ENCODE peak calls at places on chromosomes 3 and 15, in six cellular contexts. One of them, this sample, is unnamed.

GRCh38 chr3:46865034-46865507 is 1.8 kb upstream of the MYL3 start:
- DNase-seq in pancreas: peak; percentile 34
- DNase-seq in spleen: peak; percentile 74
- DNase-seq in right cardiac atrium: peak; percentile 71
- DNase-seq in neuronal stem cell: no peak
- DNase-seq in right lobe of liver: peak; percentile 45
- DNase-seq in this sample: no peak

GRCh38 chr3:62527484-62527883 is 154.1 kb upstream of the FEZF2 start:
- DNase-seq in pancreas: no peak
- DNase-seq in spleen: no peak
- DNase-seq in right cardiac atrium: no peak
- DNase-seq in neuronal stem cell: no peak
- DNase-seq in right lobe of liver: no peak
- DNase-seq in this sample: no peak

GRCh38 chr3:109351231-109351630 is 13.9 kb upstream of the DPPA4 start:
- DNase-seq in pancreas: no peak
- DNase-seq in spleen: no peak
- DNase-seq in right cardiac atrium: no peak
- DNase-seq in neuronal stem cell: no peak
- DNase-seq in right lobe of liver: no peak
- DNase-seq in this sample: no peak

GRCh38 chr3:47540281-47540680 is 26.8 kb upstream of the ELP6 start:
- DNase-seq in pancreas: no peak
- DNase-seq in spleen: no peak
- DNase-seq in right cardiac atrium: no peak
- DNase-seq in neuronal stem cell: no peak
- DNase-seq in right lobe of liver: no peak
- DNase-seq in this sample: no peak

GRCh38 chr3:151219056-151219455 is 16.0 kb upstream of the GPR171 start:
- DNase-seq in pancreas: no peak
- DNase-seq in spleen: no peak
- DNase-seq in right cardiac atrium: no peak
- DNase-seq in neuronal stem cell: no peak
- DNase-seq in right lobe of liver: no peak
- DNase-seq in this sample: no peak

GRCh38 chr3:182315313-182315712 is 478.0 kb upstream of the ATP11B start:
- DNase-seq in pancreas: peak; percentile 25
- DNase-seq in spleen: no peak
- DNase-seq in right cardiac atrium: no peak
- DNase-seq in neuronal stem cell: no peak
- DNase-seq in right lobe of liver: no peak
- DNase-seq in this sample: no peak

GRCh38 chr15:60963557-60963956 is 265.5 kb downstream of the RORA start:
- DNase-seq in pancreas: no peak
- DNase-seq in spleen: no peak
- DNase-seq in right cardiac atrium: no peak
- DNase-seq in neuronal stem cell: no peak
- DNase-seq in right lobe of liver: no peak
- DNase-seq in this sample: no peak

GRCh38 chr3:68996356-68996995 is 17.0 kb downstream of the EOGT start:
- DNase-seq in pancreas: no peak
- DNase-seq in spleen: no peak
- DNase-seq in right cardiac atrium: no peak
- DNase-seq in neuronal stem cell: no peak
- DNase-seq in right lobe of liver: no peak
- DNase-seq in this sample: no peak

GRCh38 chr3:134315286-134316106 is 58.8 kb downstream of the AMOTL2 start:
- DNase-seq in pancreas: no peak
- DNase-seq in spleen: peak; percentile 73
- DNase-seq in right cardiac atrium: peak; percentile 95
- DNase-seq in neuronal stem cell: no peak
- DNase-seq in right lobe of liver: no peak
- DNase-seq in this sample: no peak

GRCh38 chr3:52685285-52685704 is 418 bp downstream of the PBRM1 start:
- DNase-seq in pancreas: peak; percentile 91
- DNase-seq in spleen: peak; percentile 95
- DNase-seq in right cardiac atrium: peak; percentile 93
- DNase-seq in neuronal stem cell: no peak
- DNase-seq in right lobe of liver: peak; percentile 89
- DNase-seq in this sample: peak; percentile 25

GRCh38 chr3:93988764-93989163 is 8.8 kb downstream of the ARL13B start:
- DNase-seq in pancreas: no peak
- DNase-seq in spleen: no peak
- DNase-seq in right cardiac atrium: no peak
- DNase-seq in neuronal stem cell: no peak
- DNase-seq in right lobe of liver: no peak
- DNase-seq in this sample: no peak

GRCh38 chr3:169695051-169695450 is 31.5 kb upstream of the MECOM start:
- DNase-seq in pancreas: no peak
- DNase-seq in spleen: no peak
- DNase-seq in right cardiac atrium: no peak
- DNase-seq in neuronal stem cell: no peak
- DNase-seq in right lobe of liver: no peak
- DNase-seq in this sample: no peak

GRCh38 chr3:61601831-61602230 is 40.5 kb downstream of the PTPRG start:
- DNase-seq in pancreas: no peak
- DNase-seq in spleen: no peak
- DNase-seq in right cardiac atrium: peak; percentile 64
- DNase-seq in neuronal stem cell: no peak
- DNase-seq in right lobe of liver: no peak
- DNase-seq in this sample: no peak

GRCh38 chr15:77808581-77809198 is 176.0 kb upstream of the LINGO1 start:
- DNase-seq in pancreas: no peak
- DNase-seq in spleen: no peak
- DNase-seq in right cardiac atrium: no peak
- DNase-seq in neuronal stem cell: no peak
- DNase-seq in right lobe of liver: no peak
- DNase-seq in this sample: no peak

GRCh38 chr15:98025237-98025636 is 64.7 kb downstream of the ARRDC4 start:
- DNase-seq in pancreas: no peak
- DNase-seq in spleen: no peak
- DNase-seq in right cardiac atrium: no peak
- DNase-seq in neuronal stem cell: no peak
- DNase-seq in right lobe of liver: no peak
- DNase-seq in this sample: no peak

GRCh38 chr3:9248232-9249191 is 934 bp downstream of the SRGAP3 start:
- DNase-seq in pancreas: no peak
- DNase-seq in spleen: no peak
- DNase-seq in right cardiac atrium: no peak
- DNase-seq in neuronal stem cell: no peak
- DNase-seq in right lobe of liver: no peak
- DNase-seq in this sample: no peak

GRCh38 chr3:61560452-61561373 is 658 bp upstream of the PTPRG start:
- DNase-seq in pancreas: peak; percentile 90
- DNase-seq in spleen: peak; percentile 83
- DNase-seq in right cardiac atrium: peak; percentile 96
- DNase-seq in neuronal stem cell: peak; percentile 88
- DNase-seq in right lobe of liver: peak; percentile 89
- DNase-seq in this sample: no peak

GRCh38 chr15:38564557-38565286 is at the start of gene RASGRP1:
- DNase-seq in pancreas: peak; percentile 87
- DNase-seq in spleen: peak; percentile 96
- DNase-seq in right cardiac atrium: peak; percentile 85
- DNase-seq in neuronal stem cell: peak; percentile 66
- DNase-seq in right lobe of liver: peak; percentile 73
- DNase-seq in this sample: no peak

GRCh38 chr15:88108991-88109390 is 147.5 kb downstream of the NTRK3 start:
- DNase-seq in pancreas: no peak
- DNase-seq in spleen: no peak
- DNase-seq in right cardiac atrium: no peak
- DNase-seq in neuronal stem cell: no peak
- DNase-seq in right lobe of liver: no peak
- DNase-seq in this sample: no peak

GRCh38 chr3:141652349-141652748 is 85.7 kb upstream of the RNF7 start:
- DNase-seq in pancreas: no peak
- DNase-seq in spleen: no peak
- DNase-seq in right cardiac atrium: no peak
- DNase-seq in neuronal stem cell: no peak
- DNase-seq in right lobe of liver: no peak
- DNase-seq in this sample: no peak

GRCh38 chr3:45965281-45966052 is 22.2 kb downstream of the CXCR6 start:
- DNase-seq in pancreas: no peak
- DNase-seq in spleen: no peak
- DNase-seq in right cardiac atrium: no peak
- DNase-seq in neuronal stem cell: no peak
- DNase-seq in right lobe of liver: no peak
- DNase-seq in this sample: no peak

GRCh38 chr3:126928921-126929485 is 53.9 kb upstream of the PLXNA1 start:
- DNase-seq in pancreas: no peak
- DNase-seq in spleen: peak; percentile 31
- DNase-seq in right cardiac atrium: no peak
- DNase-seq in neuronal stem cell: no peak
- DNase-seq in right lobe of liver: no peak
- DNase-seq in this sample: no peak

GRCh38 chr3:43883729-43884396 is 193.1 kb downstream of the ABHD5 start:
- DNase-seq in pancreas: no peak
- DNase-seq in spleen: peak; percentile 15
- DNase-seq in right cardiac atrium: peak; percentile 75
- DNase-seq in neuronal stem cell: no peak
- DNase-seq in right lobe of liver: no peak
- DNase-seq in this sample: no peak

GRCh38 chr3:123094914-123095313 is 28.1 kb downstream of the PDIA5 start:
- DNase-seq in pancreas: no peak
- DNase-seq in spleen: peak; percentile 32
- DNase-seq in right cardiac atrium: no peak
- DNase-seq in neuronal stem cell: no peak
- DNase-seq in right lobe of liver: no peak
- DNase-seq in this sample: no peak
- H3K4me1 ChIP-seq in pancreas: peaks cover 20% of the 10 kb centered on the region
- H3K4me1 ChIP-seq in spleen: peaks cover 14% of the 10 kb centered on the region
- H3K4me1 ChIP-seq in right cardiac atrium: peaks cover 17% of the 10 kb centered on the region
- H3K4me1 ChIP-seq in neuronal stem cell: peaks cover 18% of the 10 kb centered on the region
- H3K4me1 ChIP-seq in right lobe of liver: peaks cover 34% of the 10 kb centered on the region
- H3K4me1 ChIP-seq in this sample: peaks cover 6% of the 10 kb centered on the region

GRCh38 chr3:158788446-158788845 is 13.4 kb upstream of the MFSD1 start:
- DNase-seq in pancreas: no peak
- DNase-seq in spleen: no peak
- DNase-seq in right cardiac atrium: no peak
- DNase-seq in neuronal stem cell: no peak
- DNase-seq in right lobe of liver: no peak
- DNase-seq in this sample: no peak
- H3K27ac ChIP-seq in pancreas: no peak overlapping the region
- H3K27ac ChIP-seq in spleen: peak overlapping the region; percentile 4
- H3K27ac ChIP-seq in right cardiac atrium: no peak overlapping the region
- H3K27ac ChIP-seq in neuronal stem cell: no peak overlapping the region
- H3K27ac ChIP-seq in right lobe of liver: no peak overlapping the region
- H3K27ac ChIP-seq in this sample: no peak overlapping the region

DNA sequence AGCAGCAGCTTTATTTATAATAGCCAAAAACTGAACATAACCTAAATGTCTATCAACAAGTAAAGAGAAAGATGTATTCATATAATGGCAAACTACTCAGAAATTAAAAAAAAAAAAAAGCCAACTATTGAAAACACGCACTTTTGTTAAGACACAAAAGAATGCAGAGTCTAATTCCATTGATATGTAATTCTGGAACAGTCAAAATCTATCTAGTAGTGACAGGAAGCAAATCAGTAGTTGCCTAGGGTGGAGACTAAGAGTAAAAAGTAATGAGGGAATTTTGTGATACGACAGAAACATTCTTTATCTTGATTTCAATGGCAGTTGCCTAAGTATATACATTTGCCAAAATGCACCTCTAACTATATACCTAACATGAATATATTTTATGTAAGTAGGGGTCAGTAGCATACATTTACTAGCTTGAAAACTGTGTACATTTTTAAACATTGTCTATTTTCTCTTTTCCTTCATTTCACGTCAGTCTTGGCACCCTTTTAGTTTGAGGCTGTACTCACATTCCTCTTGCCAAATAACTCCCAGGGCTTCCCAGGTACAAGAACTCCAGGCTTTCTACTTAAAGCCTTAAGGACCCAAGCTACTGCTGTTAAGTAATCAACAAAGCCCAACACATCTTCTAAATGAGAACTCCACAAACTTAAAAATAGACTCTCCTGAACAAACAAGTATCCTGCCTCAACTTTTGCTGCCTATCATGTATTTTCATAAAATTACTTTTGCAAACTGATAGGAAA is 54.7 kb downstream of the ADAM10 start:
- DNase-seq in pancreas: no peak
- DNase-seq in spleen: no peak
- DNase-seq in right cardiac atrium: no peak
- DNase-seq in neuronal stem cell: no peak
- DNase-seq in right lobe of liver: no peak
- DNase-seq in this sample: no peak
- H3K4me1 ChIP-seq in pancreas: no peaks in the 10 kb centered on the region
- H3K4me1 ChIP-seq in spleen: peaks cover 59% of the 10 kb centered on the region
- H3K4me1 ChIP-seq in right cardiac atrium: peaks cover 5% of the 10 kb centered on the region
- H3K4me1 ChIP-seq in neuronal stem cell: no peaks in the 10 kb centered on the region
- H3K4me1 ChIP-seq in right lobe of liver: no peaks in the 10 kb centered on the region
- H3K4me1 ChIP-seq in this sample: peaks cover 4% of the 10 kb centered on the region

DNA sequence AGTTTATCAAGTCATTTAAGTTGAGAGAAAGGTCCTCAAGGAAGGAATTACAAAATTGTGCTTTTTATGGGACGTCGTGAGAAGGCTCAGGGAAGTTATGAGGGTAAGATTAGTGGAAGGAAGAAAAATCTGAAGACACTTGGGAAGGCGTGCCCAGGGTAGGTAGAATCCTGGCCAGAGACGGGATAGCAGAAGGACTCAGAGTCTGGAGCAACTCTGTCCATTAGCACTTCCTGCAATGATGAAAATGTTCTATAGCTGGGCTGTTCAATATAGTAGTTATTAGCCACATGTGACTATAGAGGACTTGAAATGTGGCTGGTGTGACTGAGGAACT is 271.0 kb upstream of the ZPLD1 start:
- DNase-seq in pancreas: no peak
- DNase-seq in spleen: no peak
- DNase-seq in right cardiac atrium: no peak
- DNase-seq in neuronal stem cell: no peak
- DNase-seq in right lobe of liver: no peak
- DNase-seq in this sample: no peak
- H3K27ac ChIP-seq in pancreas: no peak overlapping the region
- H3K27ac ChIP-seq in spleen: no peak overlapping the region
- H3K27ac ChIP-seq in right cardiac atrium: peak overlapping the region; percentile 54
- H3K27ac ChIP-seq in neuronal stem cell: no peak overlapping the region
- H3K27ac ChIP-seq in right lobe of liver: peak overlapping the region; percentile 54
- H3K27ac ChIP-seq in this sample: no peak overlapping the region

GRCh38 chr3:121998030-121998580 is 23.9 kb downstream of the ILDR1 start:
- DNase-seq in pancreas: no peak
- DNase-seq in spleen: no peak
- DNase-seq in right cardiac atrium: no peak
- DNase-seq in neuronal stem cell: no peak
- DNase-seq in right lobe of liver: no peak
- DNase-seq in this sample: no peak
- H3K4me1 ChIP-seq in pancreas: no peaks in the 10 kb centered on the region
- H3K4me1 ChIP-seq in spleen: peaks cover 74% of the 10 kb centered on the region
- H3K4me1 ChIP-seq in right cardiac atrium: no peaks in the 10 kb centered on the region
- H3K4me1 ChIP-seq in neuronal stem cell: no peaks in the 10 kb centered on the region
- H3K4me1 ChIP-seq in right lobe of liver: no peaks in the 10 kb centered on the region
- H3K4me1 ChIP-seq in this sample: peaks cover 2% of the 10 kb centered on the region

This sample was measured in iPS DF 6.9.